ENCODE peak calls at places on chromosomes 2 and 18, in ten cellular contexts. One of them, this sample, is unnamed.
A peak's percentile ranks its signal among the peaks of the same experiment; 100 is the strongest.

GRCh38 chr18:23134780-23135678 is at the start of gene CABLES1:
- DNase-seq in neural progenitor cell: peak; percentile 71
- DNase-seq in PC-9: peak; percentile 62
- DNase-seq in HCT116: no peak
- DNase-seq in Karpas-422: no peak
- DNase-seq in foreskin keratinocyte: no peak
- DNase-seq in ovary: peak; percentile 52
- DNase-seq in CD4-positive, CD25-positive, alpha-beta regulatory T cell: peak; percentile 16
- DNase-seq in adrenal gland: peak; percentile 58
- DNase-seq in iPS DF 6.9: no peak
- DNase-seq in this sample: peak; percentile 84

GRCh38 chr2:30807249-30807648 is at the start of gene CAPN13:
- DNase-seq in neural progenitor cell: peak; percentile 15
- DNase-seq in PC-9: peak; percentile 54
- DNase-seq in HCT116: peak; percentile 32
- DNase-seq in Karpas-422: no peak
- DNase-seq in foreskin keratinocyte: no peak
- DNase-seq in ovary: no peak
- DNase-seq in CD4-positive, CD25-positive, alpha-beta regulatory T cell: no peak
- DNase-seq in adrenal gland: no peak
- DNase-seq in iPS DF 6.9: peak; percentile 16
- DNase-seq in this sample: no peak

GRCh38 chr2:146324954-146325353 is 1519.9 kb upstream of the ACVR2A start:
- DNase-seq in neural progenitor cell: no peak
- DNase-seq in PC-9: no peak
- DNase-seq in HCT116: no peak
- DNase-seq in Karpas-422: no peak
- DNase-seq in foreskin keratinocyte: peak; percentile 16
- DNase-seq in ovary: no peak
- DNase-seq in CD4-positive, CD25-positive, alpha-beta regulatory T cell: no peak
- DNase-seq in adrenal gland: no peak
- DNase-seq in iPS DF 6.9: no peak
- DNase-seq in this sample: no peak

GRCh38 chr2:37649518-37649917 is 21.9 kb downstream of the CDC42EP3 start:
- DNase-seq in neural progenitor cell: no peak
- DNase-seq in PC-9: no peak
- DNase-seq in HCT116: no peak
- DNase-seq in Karpas-422: no peak
- DNase-seq in foreskin keratinocyte: no peak
- DNase-seq in ovary: no peak
- DNase-seq in CD4-positive, CD25-positive, alpha-beta regulatory T cell: no peak
- DNase-seq in adrenal gland: no peak
- DNase-seq in iPS DF 6.9: no peak
- DNase-seq in this sample: no peak

GRCh38 chr18:42041793-42042192 is 86.8 kb downstream of the PIK3C3 start:
- DNase-seq in neural progenitor cell: no peak
- DNase-seq in PC-9: no peak
- DNase-seq in HCT116: no peak
- DNase-seq in Karpas-422: no peak
- DNase-seq in foreskin keratinocyte: no peak
- DNase-seq in ovary: no peak
- DNase-seq in CD4-positive, CD25-positive, alpha-beta regulatory T cell: no peak
- DNase-seq in adrenal gland: no peak
- DNase-seq in iPS DF 6.9: no peak
- DNase-seq in this sample: no peak

GRCh38 chr2:30265441-30266015 is 34.2 kb downstream of the LBH start:
- DNase-seq in neural progenitor cell: no peak
- DNase-seq in PC-9: no peak
- DNase-seq in HCT116: no peak
- DNase-seq in Karpas-422: no peak
- DNase-seq in foreskin keratinocyte: no peak
- DNase-seq in ovary: no peak
- DNase-seq in CD4-positive, CD25-positive, alpha-beta regulatory T cell: no peak
- DNase-seq in adrenal gland: no peak
- DNase-seq in iPS DF 6.9: no peak
- DNase-seq in this sample: no peak

GRCh38 chr2:200985806-200986205 is 22.3 kb upstream of the ORC2 start:
- DNase-seq in neural progenitor cell: no peak
- DNase-seq in PC-9: no peak
- DNase-seq in HCT116: no peak
- DNase-seq in Karpas-422: no peak
- DNase-seq in foreskin keratinocyte: no peak
- DNase-seq in ovary: no peak
- DNase-seq in CD4-positive, CD25-positive, alpha-beta regulatory T cell: no peak
- DNase-seq in adrenal gland: no peak
- DNase-seq in iPS DF 6.9: no peak
- DNase-seq in this sample: no peak

GRCh38 chr2:28103611-28104010 is 213.1 kb downstream of the BABAM2 start:
- DNase-seq in neural progenitor cell: no peak
- DNase-seq in PC-9: no peak
- DNase-seq in HCT116: no peak
- DNase-seq in Karpas-422: no peak
- DNase-seq in foreskin keratinocyte: no peak
- DNase-seq in ovary: no peak
- DNase-seq in CD4-positive, CD25-positive, alpha-beta regulatory T cell: no peak
- DNase-seq in adrenal gland: no peak
- DNase-seq in iPS DF 6.9: no peak
- DNase-seq in this sample: no peak

DNA sequence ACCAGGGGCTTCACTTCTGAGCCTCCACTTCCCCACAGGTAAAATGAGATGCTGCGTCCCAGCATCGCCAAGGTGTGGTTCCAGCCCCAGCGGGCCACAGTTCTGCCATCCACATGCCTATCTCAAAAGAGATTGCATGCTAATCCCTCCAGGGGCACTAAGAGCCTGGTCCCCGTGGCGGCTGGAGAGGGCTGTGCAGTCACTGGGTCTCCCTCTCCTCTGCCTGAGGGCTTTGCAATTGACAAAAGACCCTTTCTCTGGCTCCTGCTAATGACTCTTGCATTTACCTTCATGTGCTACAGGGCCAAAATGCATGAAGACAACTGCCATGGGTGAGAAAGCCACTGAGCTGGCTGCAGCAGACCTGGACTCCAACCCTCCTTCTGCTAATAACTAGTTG is 18.5 kb downstream of the ZBTB7C start:
- DNase-seq in neural progenitor cell: peak; percentile 46
- DNase-seq in PC-9: no peak
- DNase-seq in HCT116: no peak
- DNase-seq in Karpas-422: no peak
- DNase-seq in foreskin keratinocyte: no peak
- DNase-seq in ovary: no peak
- DNase-seq in CD4-positive, CD25-positive, alpha-beta regulatory T cell: no peak
- DNase-seq in adrenal gland: no peak
- DNase-seq in iPS DF 6.9: no peak
- DNase-seq in this sample: no peak
- H3K27me3 ChIP-seq in neural progenitor cell: no peaks in the 10 kb centered on the region
- H3K27me3 ChIP-seq in PC-9: no peaks in the 10 kb centered on the region
- H3K27me3 ChIP-seq in HCT116: no peaks in the 10 kb centered on the region
- H3K27me3 ChIP-seq in Karpas-422: no peaks in the 10 kb centered on the region
- H3K27me3 ChIP-seq in foreskin keratinocyte: peaks cover 26% of the 10 kb centered on the region
- H3K27me3 ChIP-seq in ovary: no peaks in the 10 kb centered on the region
- H3K27me3 ChIP-seq in CD4-positive, CD25-positive, alpha-beta regulatory T cell: peaks cover 4% of the 10 kb centered on the region
- H3K27me3 ChIP-seq in adrenal gland: no peaks in the 10 kb centered on the region
- H3K27me3 ChIP-seq in iPS DF 6.9: no peaks in the 10 kb centered on the region
- H3K27me3 ChIP-seq in this sample: peaks cover 5% of the 10 kb centered on the region

GRCh38 chr18:44731866-44732555 is 51.3 kb downstream of the SETBP1 start:
- DNase-seq in neural progenitor cell: no peak
- DNase-seq in PC-9: peak; percentile 19
- DNase-seq in HCT116: no peak
- DNase-seq in Karpas-422: peak; percentile 80
- DNase-seq in foreskin keratinocyte: peak; percentile 99
- DNase-seq in ovary: no peak
- DNase-seq in CD4-positive, CD25-positive, alpha-beta regulatory T cell: no peak
- DNase-seq in adrenal gland: no peak
- DNase-seq in iPS DF 6.9: no peak
- DNase-seq in this sample: no peak

GRCh38 chr18:44731160-44731865 is 50.6 kb downstream of the SETBP1 start:
- DNase-seq in neural progenitor cell: no peak
- DNase-seq in PC-9: no peak
- DNase-seq in HCT116: no peak
- DNase-seq in Karpas-422: peak; percentile 80
- DNase-seq in foreskin keratinocyte: no peak
- DNase-seq in ovary: no peak
- DNase-seq in CD4-positive, CD25-positive, alpha-beta regulatory T cell: no peak
- DNase-seq in adrenal gland: no peak
- DNase-seq in iPS DF 6.9: no peak
- DNase-seq in this sample: no peak

GRCh38 chr18:44727291-44727690 is 46.6 kb downstream of the SETBP1 start:
- DNase-seq in neural progenitor cell: no peak
- DNase-seq in PC-9: no peak
- DNase-seq in HCT116: no peak
- DNase-seq in Karpas-422: no peak
- DNase-seq in foreskin keratinocyte: no peak
- DNase-seq in ovary: no peak
- DNase-seq in CD4-positive, CD25-positive, alpha-beta regulatory T cell: no peak
- DNase-seq in adrenal gland: no peak
- DNase-seq in iPS DF 6.9: no peak
- DNase-seq in this sample: no peak

GRCh38 chr18:44732604-44733003 is 51.9 kb downstream of the SETBP1 start:
- DNase-seq in neural progenitor cell: no peak
- DNase-seq in PC-9: no peak
- DNase-seq in HCT116: no peak
- DNase-seq in Karpas-422: no peak
- DNase-seq in foreskin keratinocyte: no peak
- DNase-seq in ovary: no peak
- DNase-seq in CD4-positive, CD25-positive, alpha-beta regulatory T cell: no peak
- DNase-seq in adrenal gland: no peak
- DNase-seq in iPS DF 6.9: no peak
- DNase-seq in this sample: no peak

GRCh38 chr18:44729631-44730101 is 49.0 kb downstream of the SETBP1 start:
- DNase-seq in neural progenitor cell: no peak
- DNase-seq in PC-9: no peak
- DNase-seq in HCT116: no peak
- DNase-seq in Karpas-422: no peak
- DNase-seq in foreskin keratinocyte: no peak
- DNase-seq in ovary: no peak
- DNase-seq in CD4-positive, CD25-positive, alpha-beta regulatory T cell: no peak
- DNase-seq in adrenal gland: no peak
- DNase-seq in iPS DF 6.9: no peak
- DNase-seq in this sample: no peak
- H3K27me3 ChIP-seq in neural progenitor cell: no peaks in the 10 kb centered on the region
- H3K27me3 ChIP-seq in PC-9: no peaks in the 10 kb centered on the region
- H3K27me3 ChIP-seq in HCT116: no peaks in the 10 kb centered on the region
- H3K27me3 ChIP-seq in Karpas-422: no peaks in the 10 kb centered on the region
- H3K27me3 ChIP-seq in foreskin keratinocyte: no peaks in the 10 kb centered on the region
- H3K27me3 ChIP-seq in ovary: no peaks in the 10 kb centered on the region
- H3K27me3 ChIP-seq in CD4-positive, CD25-positive, alpha-beta regulatory T cell: no peaks in the 10 kb centered on the region
- H3K27me3 ChIP-seq in adrenal gland: no peaks in the 10 kb centered on the region
- H3K27me3 ChIP-seq in iPS DF 6.9: no peaks in the 10 kb centered on the region
- H3K27me3 ChIP-seq in this sample: no peaks in the 10 kb centered on the region

GRCh38 chr2:106970471-106971261 is 84.7 kb upstream of the ST6GAL2 start:
- DNase-seq in neural progenitor cell: no peak
- DNase-seq in PC-9: no peak
- DNase-seq in HCT116: no peak
- DNase-seq in Karpas-422: no peak
- DNase-seq in foreskin keratinocyte: no peak
- DNase-seq in ovary: no peak
- DNase-seq in CD4-positive, CD25-positive, alpha-beta regulatory T cell: no peak
- DNase-seq in adrenal gland: no peak
- DNase-seq in iPS DF 6.9: no peak
- DNase-seq in this sample: no peak

GRCh38 chr2:106969777-106970176 is 83.8 kb upstream of the ST6GAL2 start:
- DNase-seq in neural progenitor cell: no peak
- DNase-seq in PC-9: no peak
- DNase-seq in HCT116: no peak
- DNase-seq in Karpas-422: no peak
- DNase-seq in foreskin keratinocyte: no peak
- DNase-seq in ovary: no peak
- DNase-seq in CD4-positive, CD25-positive, alpha-beta regulatory T cell: no peak
- DNase-seq in adrenal gland: no peak
- DNase-seq in iPS DF 6.9: no peak
- DNase-seq in this sample: no peak

GRCh38 chr2:106974891-106975290 is 88.9 kb upstream of the ST6GAL2 start:
- DNase-seq in neural progenitor cell: no peak
- DNase-seq in PC-9: no peak
- DNase-seq in HCT116: no peak
- DNase-seq in Karpas-422: no peak
- DNase-seq in foreskin keratinocyte: no peak
- DNase-seq in ovary: no peak
- DNase-seq in CD4-positive, CD25-positive, alpha-beta regulatory T cell: no peak
- DNase-seq in adrenal gland: no peak
- DNase-seq in iPS DF 6.9: no peak
- DNase-seq in this sample: no peak

GRCh38 chr2:106975641-106976040 is 89.7 kb upstream of the ST6GAL2 start:
- DNase-seq in neural progenitor cell: no peak
- DNase-seq in PC-9: no peak
- DNase-seq in HCT116: no peak
- DNase-seq in Karpas-422: no peak
- DNase-seq in foreskin keratinocyte: no peak
- DNase-seq in ovary: no peak
- DNase-seq in CD4-positive, CD25-positive, alpha-beta regulatory T cell: no peak
- DNase-seq in adrenal gland: no peak
- DNase-seq in iPS DF 6.9: no peak
- DNase-seq in this sample: no peak

DNA sequence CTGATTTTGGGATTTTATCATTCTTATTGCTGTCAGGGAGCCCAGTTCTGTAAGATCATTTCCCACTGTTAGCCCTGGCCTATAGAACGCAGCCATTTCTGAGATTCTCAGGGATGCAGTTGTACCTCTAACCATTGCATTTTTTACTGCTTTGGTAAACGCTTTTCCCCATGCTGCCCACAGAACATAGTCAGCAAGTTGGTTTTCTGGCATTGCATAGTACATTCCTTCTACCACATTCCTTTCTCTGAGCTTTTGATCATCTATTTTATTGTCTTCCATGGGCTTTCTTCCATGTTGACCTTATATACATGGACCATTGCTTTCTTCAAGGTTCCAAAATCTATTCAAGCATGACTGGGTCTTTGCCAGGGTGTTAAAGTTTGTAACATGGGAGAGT is 86.8 kb upstream of the ST6GAL2 start:
- DNase-seq in neural progenitor cell: no peak
- DNase-seq in PC-9: no peak
- DNase-seq in HCT116: no peak
- DNase-seq in Karpas-422: no peak
- DNase-seq in foreskin keratinocyte: no peak
- DNase-seq in ovary: no peak
- DNase-seq in CD4-positive, CD25-positive, alpha-beta regulatory T cell: no peak
- DNase-seq in adrenal gland: no peak
- DNase-seq in iPS DF 6.9: no peak
- DNase-seq in this sample: no peak
- H3K27me3 ChIP-seq in neural progenitor cell: no peaks in the 10 kb centered on the region
- H3K27me3 ChIP-seq in PC-9: no peaks in the 10 kb centered on the region
- H3K27me3 ChIP-seq in HCT116: no peaks in the 10 kb centered on the region
- H3K27me3 ChIP-seq in Karpas-422: no peaks in the 10 kb centered on the region
- H3K27me3 ChIP-seq in foreskin keratinocyte: no peaks in the 10 kb centered on the region
- H3K27me3 ChIP-seq in ovary: no peaks in the 10 kb centered on the region
- H3K27me3 ChIP-seq in CD4-positive, CD25-positive, alpha-beta regulatory T cell: no peaks in the 10 kb centered on the region
- H3K27me3 ChIP-seq in adrenal gland: no peaks in the 10 kb centered on the region
- H3K27me3 ChIP-seq in iPS DF 6.9: no peaks in the 10 kb centered on the region
- H3K27me3 ChIP-seq in this sample: no peaks in the 10 kb centered on the region

DNA sequence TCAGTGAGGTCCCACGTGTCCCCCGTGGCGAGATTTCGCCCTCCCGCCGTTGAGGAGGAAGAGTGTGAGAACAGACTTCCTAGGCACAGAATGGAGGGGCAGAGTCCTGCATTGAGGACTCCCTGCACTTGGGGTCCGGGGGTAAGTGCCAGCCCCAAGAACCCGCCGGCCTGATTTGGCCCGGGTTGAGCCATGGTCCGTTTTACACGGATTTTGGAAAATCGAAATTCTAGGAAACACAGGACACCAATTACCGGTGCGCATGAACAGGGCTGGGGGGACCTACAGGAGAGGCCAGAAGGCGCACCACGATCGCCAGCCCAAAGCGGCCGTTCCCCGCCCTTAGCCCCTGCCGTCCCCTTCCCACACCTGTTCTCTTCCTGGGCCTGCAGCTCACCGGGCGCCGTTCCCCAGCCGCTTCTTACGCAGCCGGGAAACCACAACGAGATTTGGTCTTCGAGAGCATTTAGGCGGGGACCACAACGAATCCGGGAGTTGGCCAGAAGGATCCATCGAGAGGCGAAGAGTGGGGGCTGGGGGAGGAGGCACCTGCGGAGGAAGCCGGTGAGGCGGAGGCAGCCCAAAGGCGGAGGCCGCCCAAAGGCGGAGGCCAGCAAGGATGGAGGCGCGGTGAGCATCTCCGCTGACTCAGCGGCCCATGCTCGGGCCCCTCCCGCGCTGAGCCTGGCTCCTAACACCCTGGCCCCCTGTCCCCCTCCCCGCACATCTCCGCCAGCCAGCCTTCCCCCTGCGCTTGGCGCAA is 464 bp upstream of the TLX2 start:
- DNase-seq in neural progenitor cell: peak; percentile 54
- DNase-seq in PC-9: no peak
- DNase-seq in HCT116: no peak
- DNase-seq in Karpas-422: no peak
- DNase-seq in foreskin keratinocyte: no peak
- DNase-seq in ovary: no peak
- DNase-seq in CD4-positive, CD25-positive, alpha-beta regulatory T cell: no peak
- DNase-seq in adrenal gland: no peak
- DNase-seq in iPS DF 6.9: no peak
- DNase-seq in this sample: no peak
- H3K27me3 ChIP-seq in neural progenitor cell: peaks cover 100% of the 10 kb centered on the region
- H3K27me3 ChIP-seq in PC-9: no peaks in the 10 kb centered on the region
- H3K27me3 ChIP-seq in HCT116: no peaks in the 10 kb centered on the region
- H3K27me3 ChIP-seq in Karpas-422: no peaks in the 10 kb centered on the region
- H3K27me3 ChIP-seq in foreskin keratinocyte: peaks cover 98% of the 10 kb centered on the region
- H3K27me3 ChIP-seq in ovary: peaks cover 18% of the 10 kb centered on the region
- H3K27me3 ChIP-seq in CD4-positive, CD25-positive, alpha-beta regulatory T cell: peaks cover 32% of the 10 kb centered on the region
- H3K27me3 ChIP-seq in adrenal gland: peaks cover 80% of the 10 kb centered on the region
- H3K27me3 ChIP-seq in iPS DF 6.9: peaks cover 80% of the 10 kb centered on the region
- H3K27me3 ChIP-seq in this sample: no peaks in the 10 kb centered on the region